ENCODE peak calls at places on chromosome 3, in nine cellular contexts. One of them, this sample, is unnamed.

GRCh38 chr3:127373701-127374625 is 86.1 kb upstream of the PRR20G start:
- DNase-seq in head of caudate nucleus: no peak
- DNase-seq in activated gamma-delta T cell treated with Interleukin-2 at 50 U/mL for 16 hours: no peak
- DNase-seq in fibroblast of pulmonary artery: peak; percentile 7
- DNase-seq in AG09309: no peak
- DNase-seq in NCI-H1092: no peak
- DNase-seq in HuH-7: peak; percentile 38
- DNase-seq in T-cell: no peak
- DNase-seq in NCI-H460: no peak
- DNase-seq in this sample: no peak

GRCh38 chr3:170330366-170330765 is 27.1 kb upstream of the SKIL start:
- DNase-seq in head of caudate nucleus: no peak
- DNase-seq in activated gamma-delta T cell treated with Interleukin-2 at 50 U/mL for 16 hours: no peak
- DNase-seq in fibroblast of pulmonary artery: peak; percentile 48
- DNase-seq in AG09309: no peak
- DNase-seq in NCI-H1092: no peak
- DNase-seq in HuH-7: no peak
- DNase-seq in T-cell: no peak
- DNase-seq in NCI-H460: no peak
- DNase-seq in this sample: peak; percentile 31

GRCh38 chr3:172313671-172314070 is 134.6 kb downstream of the GHSR start:
- DNase-seq in head of caudate nucleus: no peak
- DNase-seq in activated gamma-delta T cell treated with Interleukin-2 at 50 U/mL for 16 hours: no peak
- DNase-seq in fibroblast of pulmonary artery: no peak
- DNase-seq in AG09309: no peak
- DNase-seq in NCI-H1092: no peak
- DNase-seq in HuH-7: no peak
- DNase-seq in T-cell: no peak
- DNase-seq in NCI-H460: no peak
- DNase-seq in this sample: no peak

GRCh38 chr3:120741320-120741719 is 996 bp downstream of the RABL3 start:
- DNase-seq in head of caudate nucleus: no peak
- DNase-seq in activated gamma-delta T cell treated with Interleukin-2 at 50 U/mL for 16 hours: no peak
- DNase-seq in fibroblast of pulmonary artery: no peak
- DNase-seq in AG09309: no peak
- DNase-seq in NCI-H1092: no peak
- DNase-seq in HuH-7: no peak
- DNase-seq in T-cell: no peak
- DNase-seq in NCI-H460: no peak
- DNase-seq in this sample: no peak

GRCh38 chr3:196528639-196529233 is 13.6 kb upstream of the SMCO1 start:
- DNase-seq in head of caudate nucleus: no peak
- DNase-seq in activated gamma-delta T cell treated with Interleukin-2 at 50 U/mL for 16 hours: peak; percentile 73
- DNase-seq in fibroblast of pulmonary artery: peak; percentile 64
- DNase-seq in AG09309: no peak
- DNase-seq in NCI-H1092: peak; percentile 68
- DNase-seq in HuH-7: peak; percentile 79
- DNase-seq in T-cell: peak; percentile 79
- DNase-seq in NCI-H460: peak; percentile 62
- DNase-seq in this sample: peak; percentile 66

GRCh38 chr3:177286034-177286433 is 88.8 kb upstream of the TBL1XR1 start:
- DNase-seq in head of caudate nucleus: no peak
- DNase-seq in activated gamma-delta T cell treated with Interleukin-2 at 50 U/mL for 16 hours: no peak
- DNase-seq in fibroblast of pulmonary artery: no peak
- DNase-seq in AG09309: no peak
- DNase-seq in NCI-H1092: no peak
- DNase-seq in HuH-7: no peak
- DNase-seq in T-cell: no peak
- DNase-seq in NCI-H460: no peak
- DNase-seq in this sample: no peak

GRCh38 chr3:141129049-141130038 is 78.2 kb downstream of the SPSB4 start:
- DNase-seq in head of caudate nucleus: no peak
- DNase-seq in activated gamma-delta T cell treated with Interleukin-2 at 50 U/mL for 16 hours: no peak
- DNase-seq in fibroblast of pulmonary artery: no peak
- DNase-seq in AG09309: no peak
- DNase-seq in NCI-H1092: peak; percentile 30
- DNase-seq in HuH-7: no peak
- DNase-seq in T-cell: no peak
- DNase-seq in NCI-H460: no peak
- DNase-seq in this sample: no peak

GRCh38 chr3:99659032-99659431 is 20.6 kb downstream of the COL8A1 start:
- DNase-seq in head of caudate nucleus: no peak
- DNase-seq in activated gamma-delta T cell treated with Interleukin-2 at 50 U/mL for 16 hours: no peak
- DNase-seq in fibroblast of pulmonary artery: peak; percentile 96
- DNase-seq in AG09309: peak; percentile 99
- DNase-seq in NCI-H1092: no peak
- DNase-seq in HuH-7: no peak
- DNase-seq in T-cell: no peak
- DNase-seq in NCI-H460: peak; percentile 69
- DNase-seq in this sample: peak; percentile 100

GRCh38 chr3:150759319-150759718 is 3.6 kb downstream of the SIAH2 start:
- DNase-seq in head of caudate nucleus: no peak
- DNase-seq in activated gamma-delta T cell treated with Interleukin-2 at 50 U/mL for 16 hours: no peak
- DNase-seq in fibroblast of pulmonary artery: no peak
- DNase-seq in AG09309: no peak
- DNase-seq in NCI-H1092: no peak
- DNase-seq in HuH-7: no peak
- DNase-seq in T-cell: no peak
- DNase-seq in NCI-H460: no peak
- DNase-seq in this sample: no peak

GRCh38 chr3:16548721-16549120 is 35.2 kb upstream of the RFTN1 start:
- DNase-seq in head of caudate nucleus: no peak
- DNase-seq in activated gamma-delta T cell treated with Interleukin-2 at 50 U/mL for 16 hours: no peak
- DNase-seq in fibroblast of pulmonary artery: peak; percentile 53
- DNase-seq in AG09309: peak; percentile 31
- DNase-seq in NCI-H1092: no peak
- DNase-seq in HuH-7: no peak
- DNase-seq in T-cell: no peak
- DNase-seq in NCI-H460: no peak
- DNase-seq in this sample: peak; percentile 62

GRCh38 chr3:149969110-149969944 is 1.4 kb downstream of the PFN2 start:
- DNase-seq in head of caudate nucleus: peak; percentile 53
- DNase-seq in activated gamma-delta T cell treated with Interleukin-2 at 50 U/mL for 16 hours: no peak
- DNase-seq in fibroblast of pulmonary artery: peak; percentile 88
- DNase-seq in AG09309: no peak
- DNase-seq in NCI-H1092: peak; percentile 10
- DNase-seq in HuH-7: peak; percentile 23
- DNase-seq in T-cell: no peak
- DNase-seq in NCI-H460: peak; percentile 79
- DNase-seq in this sample: peak; percentile 88

GRCh38 chr3:194647747-194648146 is 14.5 kb upstream of the TMEM44 start:
- DNase-seq in head of caudate nucleus: no peak
- DNase-seq in activated gamma-delta T cell treated with Interleukin-2 at 50 U/mL for 16 hours: no peak
- DNase-seq in fibroblast of pulmonary artery: no peak
- DNase-seq in AG09309: no peak
- DNase-seq in NCI-H1092: no peak
- DNase-seq in HuH-7: no peak
- DNase-seq in T-cell: no peak
- DNase-seq in NCI-H460: no peak
- DNase-seq in this sample: no peak

GRCh38 chr3:113270096-113270495 is 58.7 kb downstream of the BOC start:
- DNase-seq in head of caudate nucleus: no peak
- DNase-seq in activated gamma-delta T cell treated with Interleukin-2 at 50 U/mL for 16 hours: no peak
- DNase-seq in fibroblast of pulmonary artery: no peak
- DNase-seq in AG09309: no peak
- DNase-seq in NCI-H1092: no peak
- DNase-seq in HuH-7: no peak
- DNase-seq in T-cell: no peak
- DNase-seq in NCI-H460: no peak
- DNase-seq in this sample: no peak

GRCh38 chr3:43647331-43648166 is 25.7 kb upstream of the ANO10 start:
- DNase-seq in head of caudate nucleus: no peak
- DNase-seq in activated gamma-delta T cell treated with Interleukin-2 at 50 U/mL for 16 hours: no peak
- DNase-seq in fibroblast of pulmonary artery: no peak
- DNase-seq in AG09309: no peak
- DNase-seq in NCI-H1092: no peak
- DNase-seq in HuH-7: no peak
- DNase-seq in T-cell: no peak
- DNase-seq in NCI-H460: peak; percentile 8
- DNase-seq in this sample: peak; percentile 6

GRCh38 chr3:113064183-113064582 is 73.4 kb downstream of the GTPBP8 start:
- DNase-seq in head of caudate nucleus: no peak
- DNase-seq in activated gamma-delta T cell treated with Interleukin-2 at 50 U/mL for 16 hours: no peak
- DNase-seq in fibroblast of pulmonary artery: no peak
- DNase-seq in AG09309: no peak
- DNase-seq in NCI-H1092: no peak
- DNase-seq in HuH-7: no peak
- DNase-seq in T-cell: no peak
- DNase-seq in NCI-H460: no peak
- DNase-seq in this sample: no peak

GRCh38 chr3:197670361-197670760 is 66.3 kb downstream of the RUBCN start:
- DNase-seq in head of caudate nucleus: no peak
- DNase-seq in activated gamma-delta T cell treated with Interleukin-2 at 50 U/mL for 16 hours: no peak
- DNase-seq in fibroblast of pulmonary artery: no peak
- DNase-seq in AG09309: no peak
- DNase-seq in NCI-H1092: no peak
- DNase-seq in HuH-7: no peak
- DNase-seq in T-cell: no peak
- DNase-seq in NCI-H460: no peak
- DNase-seq in this sample: no peak

This sample was measured in choroid plexus epithelial cell.